ENCODE peak calls at places on chromosome 1, in four cellular contexts. W is astrocyte; H is GM12865; L is CD8-positive, alpha-beta T cell. I is an unnamed sample.

GRCh38 chr1:40973912-40974311 is 5.6 kb upstream of the CTPS1 start:
- DNase-seq in W (no peak), H (no peak), L (no peak), I (no peak)

GRCh38 chr1:147833231-147833840 is 69.3 kb upstream of the GJA8 start:
- DNase-seq in W (no peak), H (no peak), L (no peak), I (no peak)

GRCh38 chr1:28126778-28127430 is 38.5 kb upstream of the EYA3 start:
- DNase-seq in W (no peak), H (no peak), L (no peak), I (no peak)

GRCh38 chr1:173112129-173112528 is 61.4 kb upstream of the TNFSF18 start:
- DNase-seq in W (no peak), H (peak), L (no peak), I (peak)

GRCh38 chr1:149848811-149849210 is 50.6 kb upstream of the BOLA1 start:
- DNase-seq in W (no peak), H (peak), L (no peak), I (no peak)

GRCh38 chr1:216740334-216740733 is 17.1 kb upstream of the ESRRG start:
- DNase-seq in W (no peak), H (no peak), L (no peak), I (no peak)

GRCh38 chr1:8671313-8671917 is 146.0 kb downstream of the RERE start:
- DNase-seq in W (peak), H (peak), L (no peak), I (peak)

GRCh38 chr1:14937288-14937949 is 216.1 kb upstream of the TMEM51 start:
- DNase-seq in W (no peak), H (no peak), L (no peak), I (no peak)

GRCh38 chr1:188244681-188245080 is 1415.9 kb downstream of the PLA2G4A start:
- DNase-seq in W (no peak), H (no peak), L (no peak), I (no peak)

GRCh38 chr1:2174348-2175054 is 20.1 kb downstream of the FAAP20 start:
- DNase-seq in W (peak), H (peak), L (no peak), I (peak)

GRCh38 chr1:53712276-53712675 is 26.7 kb downstream of the GLIS1 start:
- DNase-seq in W (no peak), H (no peak), L (no peak), I (no peak)

GRCh38 chr1:230268371-230269170 is 157.6 kb downstream of the PGBD5 start:
- DNase-seq in W (peak), H (peak), L (no peak), I (peak)

GRCh38 chr1:154325583-154326545 is 539 bp downstream of the ATP8B2 start:
- DNase-seq in W (peak), H (peak), L (peak), I (peak)

DNA sequence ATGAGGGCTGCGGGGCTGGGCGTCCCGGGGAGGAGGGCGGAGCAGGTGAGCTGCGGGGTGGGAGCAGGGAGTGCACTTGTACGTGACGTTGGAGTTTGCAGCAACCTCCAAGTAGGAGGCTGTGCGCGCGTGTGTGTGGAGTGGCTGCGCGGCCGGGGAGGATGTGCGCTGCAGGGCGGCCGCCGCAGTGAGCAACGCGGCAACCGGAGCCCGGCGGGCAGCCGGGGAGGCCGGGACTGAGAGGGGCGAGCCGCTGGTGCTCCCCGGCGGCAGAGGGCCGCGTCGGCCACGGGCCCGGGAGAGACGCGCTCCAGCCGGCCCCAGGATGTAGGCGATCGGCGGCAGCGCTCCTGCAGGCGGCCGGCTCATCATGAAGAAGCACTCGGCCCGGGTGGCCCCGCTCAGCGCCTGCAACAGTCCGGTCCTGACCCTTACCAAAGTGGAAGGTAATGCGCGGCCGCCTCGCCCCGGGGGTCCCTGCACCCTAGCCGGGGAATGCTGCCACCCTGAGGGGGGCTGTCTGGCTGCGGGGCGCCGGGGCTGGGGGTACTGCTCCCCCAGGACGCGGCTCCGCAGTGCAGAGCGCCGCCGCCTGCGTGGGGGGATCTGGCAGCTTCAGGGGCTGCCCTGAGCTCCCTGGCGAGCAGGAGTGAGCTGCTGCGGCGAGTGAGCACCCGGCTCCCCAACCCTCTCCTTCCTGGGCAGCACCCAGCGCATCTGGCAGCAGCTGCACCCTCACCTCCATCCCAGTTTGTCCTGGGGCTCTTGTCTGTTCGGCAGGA is 158.9 kb upstream of the COA6 start:
- DNase-seq in W (peak), H (peak), L (no peak), I (no peak)
- TF ChIP-seq CTCF in W (no peak), H (no peak), L (no peak), I (no peak)

DNA sequence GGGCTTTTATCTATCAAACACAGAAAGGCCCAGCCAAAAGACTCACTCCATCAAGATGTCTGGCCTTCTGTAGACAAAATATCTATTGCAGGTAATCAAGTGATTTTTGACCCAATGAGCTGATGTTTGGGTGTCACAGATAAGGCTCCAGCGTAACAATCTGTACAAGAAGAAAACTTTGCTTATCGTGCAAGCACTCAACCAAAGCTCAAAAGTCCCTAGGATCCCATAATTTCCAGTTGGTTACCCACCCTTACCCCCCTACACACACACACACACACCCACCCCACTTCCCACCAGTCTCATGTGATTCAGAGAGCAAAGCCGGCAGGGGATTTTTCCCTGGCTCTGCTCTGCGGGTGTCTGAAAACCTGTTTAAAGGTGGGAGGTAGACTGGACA is 5.8 kb downstream of the ITPKB start:
- DNase-seq in W (no peak), H (peak), L (peak), I (no peak)
- H3K4me3 ChIP-seq in W (no peak), H (peak), L (peak), I (no peak)

DNA sequence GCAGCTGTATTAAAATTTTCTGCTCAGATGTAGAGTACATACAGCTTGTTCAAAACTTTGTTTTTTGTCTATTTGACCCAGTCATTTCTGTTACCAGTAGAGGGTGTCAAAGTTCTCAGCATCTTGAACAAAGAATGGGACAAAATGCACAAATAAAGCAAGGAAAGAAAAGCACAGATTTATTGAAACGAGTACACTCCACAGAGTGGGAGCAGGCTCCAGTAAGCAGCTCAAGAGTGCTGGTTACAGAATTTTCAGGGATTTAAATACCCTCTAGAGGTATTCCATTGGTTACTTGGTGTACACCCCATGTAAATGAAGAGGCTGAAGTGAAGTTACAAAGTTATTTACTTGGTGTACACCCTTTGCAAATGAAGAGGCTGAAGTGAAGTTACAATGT is 8.9 kb upstream of the PRMT6 start:
- DNase-seq in W (no peak), H (no peak), L (no peak), I (no peak)
- TF ChIP-seq CTCF in W (no peak), H (no peak), L (no peak), I (peak)

GRCh38 chr1:6239950-6240768 is 3.8 kb upstream of the HES3 start:
- DNase-seq in W (no peak), H (no peak), L (no peak), I (peak)
- H3K4me3 ChIP-seq in W (no peak), H (no peak), L (no peak), I (no peak)

DNA sequence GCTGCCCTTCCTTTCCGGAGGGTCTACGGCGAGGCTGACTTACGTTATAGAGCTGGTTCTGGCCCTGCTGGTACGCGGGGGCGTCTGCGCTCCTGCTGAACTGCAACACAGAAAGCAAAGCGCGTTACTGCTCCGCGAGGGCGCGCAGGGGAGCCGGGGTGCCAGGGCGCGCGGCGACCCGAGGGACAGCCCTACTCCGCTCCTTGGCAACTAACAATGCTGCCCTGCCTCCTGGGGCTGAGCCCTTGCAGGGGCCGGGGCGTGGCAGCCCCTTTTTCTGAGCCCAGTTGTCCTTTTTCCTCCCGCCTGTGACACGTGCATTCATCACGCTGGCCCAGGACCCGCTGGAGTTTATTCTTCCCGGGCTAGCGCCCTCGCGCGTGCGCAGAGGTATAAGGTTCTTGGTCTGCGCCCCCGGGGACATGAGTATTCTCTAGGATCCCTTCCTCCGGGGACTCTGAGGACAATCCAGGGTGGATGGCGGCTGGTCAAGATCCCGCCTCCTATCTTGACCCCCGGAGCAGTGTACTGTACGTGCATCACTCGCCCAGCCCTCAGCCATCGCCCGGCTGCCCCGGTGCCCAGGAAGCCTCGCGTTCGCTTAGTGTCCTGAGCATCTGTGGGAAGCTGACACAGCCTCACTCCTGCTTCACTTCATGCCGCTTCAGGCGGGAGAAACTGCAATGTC is 78.9 kb downstream of the CD247 start:
- DNase-seq in W (peak), H (peak), L (peak), I (peak)
- TF ChIP-seq CTCF in W (no peak), H (no peak), L (no peak), I (peak)

DNA sequence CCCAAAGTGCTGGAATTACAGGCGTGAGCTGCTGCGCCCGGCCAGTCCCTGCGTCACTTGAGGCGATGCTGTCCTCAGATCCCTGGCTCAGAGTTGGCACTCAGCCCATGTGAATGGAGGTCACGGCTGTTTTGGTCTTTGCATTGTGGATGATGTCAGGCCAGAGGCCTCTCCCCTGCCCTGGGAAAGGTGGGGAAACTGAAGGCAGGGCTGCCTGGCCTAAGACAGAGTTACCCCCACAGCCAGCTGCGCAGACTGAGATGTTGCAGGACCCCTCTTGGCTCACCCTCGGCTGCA is 821 bp downstream of the MASP2 start:
- DNase-seq in W (no peak), H (no peak), L (no peak), I (no peak)
- H3K4me3 ChIP-seq in W (no peak), H (no peak), L (no peak), I (no peak)

GRCh38 chr1:62295921-62296451 is 23.2 kb downstream of the KANK4 start:
- DNase-seq in W (peak), H (peak), L (no peak), I (peak)

GRCh38 chr1:62288669-62289068 is 30.6 kb downstream of the KANK4 start:
- DNase-seq in W (no peak), H (no peak), L (no peak), I (no peak)

GRCh38 chr1:62299426-62300200 is 19.6 kb downstream of the KANK4 start:
- DNase-seq in W (peak), H (no peak), L (no peak), I (peak)

GRCh38 chr1:62288224-62288623 is 31.0 kb downstream of the KANK4 start:
- DNase-seq in W (no peak), H (no peak), L (no peak), I (no peak)

GRCh38 chr1:62294211-62294610 is 25.0 kb downstream of the KANK4 start:
- DNase-seq in W (no peak), H (peak), L (no peak), I (peak)
- TF ChIP-seq CTCF in W (no peak), H (no peak), L (no peak), I (peak)

DNA sequence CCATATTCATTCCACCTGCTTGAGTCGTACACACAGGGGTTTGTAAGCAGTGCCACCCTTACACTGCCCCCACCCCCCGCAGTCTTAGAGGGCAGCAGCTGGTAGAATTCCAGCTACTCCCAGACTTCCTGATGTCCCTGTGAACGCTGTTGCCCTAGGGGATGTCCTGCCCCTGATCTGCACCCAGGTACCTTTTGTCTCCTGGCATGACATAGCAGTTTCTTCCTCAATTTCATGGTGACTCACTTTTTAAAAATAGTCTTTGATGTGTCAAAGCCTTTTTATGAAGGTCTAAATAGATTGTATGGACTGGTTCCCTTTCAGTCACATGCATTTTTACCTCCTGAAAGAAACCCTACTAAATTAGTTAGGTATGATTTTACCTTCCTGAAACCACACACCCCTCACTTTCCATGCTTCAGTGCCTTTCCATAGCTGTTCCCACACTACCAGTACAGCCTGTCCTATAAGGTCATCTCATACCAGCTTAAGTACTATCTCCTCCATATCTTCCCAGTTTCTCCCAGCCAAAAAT is 76.4 kb downstream of the ST3GAL3 start:
- DNase-seq in W (peak), H (peak), L (no peak), I (peak)
- H3K4me3 ChIP-seq in W (no peak), H (no peak), L (no peak), I (no peak)

GRCh38 chr1:10975567-10976326 is 36.7 kb upstream of the TARDBP start:
- DNase-seq in W (peak), H (no peak), L (no peak), I (peak)
- TF ChIP-seq CTCF in W (no peak), H (no peak), L (no peak), I (no peak)